ENCODE peak calls at places on chromosome 10, in nine cellular contexts. One of them, this sample, is unnamed.
A peak's percentile ranks its signal among the peaks of the same experiment; 100 is the strongest.

GRCh38 chr10:118343115-118343514 is 991 bp upstream of the FAM204A start:
- DNase-seq in HFF-Myc: no peak
- DNase-seq in IMR-90: peak; percentile 50
- DNase-seq in cardiac fibroblast: no peak
- DNase-seq in AG10803: peak; percentile 37
- DNase-seq in cardiac muscle cell: peak; percentile 12
- DNase-seq in adipocyte: no peak
- DNase-seq in AG04450: no peak
- DNase-seq in skeletal muscle cell: no peak
- DNase-seq in this sample: peak; percentile 3

GRCh38 chr10:22607261-22607660 is 107.1 kb downstream of the PIP4K2A start:
- DNase-seq in HFF-Myc: no peak
- DNase-seq in IMR-90: no peak
- DNase-seq in cardiac fibroblast: no peak
- DNase-seq in AG10803: no peak
- DNase-seq in cardiac muscle cell: no peak
- DNase-seq in adipocyte: no peak
- DNase-seq in AG04450: no peak
- DNase-seq in skeletal muscle cell: no peak
- DNase-seq in this sample: no peak

GRCh38 chr10:22821501-22821900 is 106.4 kb upstream of the ARMC3 start:
- DNase-seq in HFF-Myc: peak; percentile 84
- DNase-seq in IMR-90: peak; percentile 86
- DNase-seq in cardiac fibroblast: peak; percentile 52
- DNase-seq in AG10803: peak; percentile 89
- DNase-seq in cardiac muscle cell: peak; percentile 71
- DNase-seq in adipocyte: peak; percentile 30
- DNase-seq in AG04450: no peak
- DNase-seq in skeletal muscle cell: no peak
- DNase-seq in this sample: no peak

GRCh38 chr10:112963835-112964234 is 13.8 kb downstream of the TCF7L2 start:
- DNase-seq in HFF-Myc: no peak
- DNase-seq in IMR-90: peak; percentile 40
- DNase-seq in cardiac fibroblast: no peak
- DNase-seq in AG10803: peak; percentile 49
- DNase-seq in cardiac muscle cell: peak; percentile 49
- DNase-seq in adipocyte: no peak
- DNase-seq in AG04450: no peak
- DNase-seq in skeletal muscle cell: no peak
- DNase-seq in this sample: no peak

GRCh38 chr10:79066460-79067240 is 2.1 kb upstream of the ZMIZ1 start:
- DNase-seq in HFF-Myc: no peak
- DNase-seq in IMR-90: peak; percentile 35
- DNase-seq in cardiac fibroblast: peak; percentile 34
- DNase-seq in AG10803: peak; percentile 45
- DNase-seq in cardiac muscle cell: peak; percentile 28
- DNase-seq in adipocyte: peak; percentile 36
- DNase-seq in AG04450: no peak
- DNase-seq in skeletal muscle cell: no peak
- DNase-seq in this sample: no peak

GRCh38 chr10:78894841-78895195 is 173.9 kb upstream of the ZMIZ1 start:
- DNase-seq in HFF-Myc: no peak
- DNase-seq in IMR-90: no peak
- DNase-seq in cardiac fibroblast: no peak
- DNase-seq in AG10803: no peak
- DNase-seq in cardiac muscle cell: no peak
- DNase-seq in adipocyte: no peak
- DNase-seq in AG04450: no peak
- DNase-seq in skeletal muscle cell: no peak
- DNase-seq in this sample: no peak

GRCh38 chr10:22505923-22506685 is 160.8 kb downstream of the SPAG6 start:
- DNase-seq in HFF-Myc: peak; percentile 11
- DNase-seq in IMR-90: no peak
- DNase-seq in cardiac fibroblast: peak; percentile 13
- DNase-seq in AG10803: no peak
- DNase-seq in cardiac muscle cell: peak; percentile 5
- DNase-seq in adipocyte: no peak
- DNase-seq in AG04450: no peak
- DNase-seq in skeletal muscle cell: peak; percentile 61
- DNase-seq in this sample: no peak

GRCh38 chr10:126170367-126170766 is 217.9 kb downstream of the ADAM12 start:
- DNase-seq in HFF-Myc: no peak
- DNase-seq in IMR-90: no peak
- DNase-seq in cardiac fibroblast: no peak
- DNase-seq in AG10803: no peak
- DNase-seq in cardiac muscle cell: no peak
- DNase-seq in adipocyte: no peak
- DNase-seq in AG04450: no peak
- DNase-seq in skeletal muscle cell: no peak
- DNase-seq in this sample: no peak

DNA sequence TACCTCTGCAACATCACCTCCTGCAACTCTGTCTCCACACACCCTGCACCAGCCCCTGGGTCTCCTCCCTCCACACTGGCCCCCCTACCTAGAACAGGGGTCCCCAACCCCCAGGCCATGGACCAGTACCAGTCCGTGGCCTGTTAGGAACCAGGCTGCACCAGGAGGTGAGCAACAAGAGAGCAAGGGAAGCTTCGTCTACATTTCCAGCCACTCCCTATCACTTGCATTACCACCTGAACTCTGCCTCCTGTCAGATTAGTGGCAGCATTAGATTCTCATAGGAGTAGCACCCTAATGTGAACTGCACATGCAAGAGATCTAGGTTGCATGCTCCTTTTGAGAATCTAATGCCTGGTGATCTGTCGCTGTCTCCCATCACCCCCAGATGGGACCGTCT is 108.8 kb upstream of the WDR11 start:
- DNase-seq in HFF-Myc: no peak
- DNase-seq in IMR-90: no peak
- DNase-seq in cardiac fibroblast: no peak
- DNase-seq in AG10803: no peak
- DNase-seq in cardiac muscle cell: no peak
- DNase-seq in adipocyte: no peak
- DNase-seq in AG04450: no peak
- DNase-seq in skeletal muscle cell: no peak
- DNase-seq in this sample: no peak
- H3K4me3 ChIP-seq in HFF-Myc: no peak overlapping the region
- H3K4me3 ChIP-seq in IMR-90: no peak overlapping the region
- H3K4me3 ChIP-seq in cardiac fibroblast: no peak overlapping the region
- H3K4me3 ChIP-seq in AG10803: no peak overlapping the region
- H3K4me3 ChIP-seq in cardiac muscle cell: no peak overlapping the region
- H3K4me3 ChIP-seq in adipocyte: no peak overlapping the region
- H3K4me3 ChIP-seq in AG04450: no peak overlapping the region
- H3K4me3 ChIP-seq in skeletal muscle cell: no peak overlapping the region
- H3K4me3 ChIP-seq in this sample: no peak overlapping the region

GRCh38 chr10:26436848-26437247 is 1.3 kb upstream of the APBB1IP start:
- DNase-seq in HFF-Myc: no peak
- DNase-seq in IMR-90: no peak
- DNase-seq in cardiac fibroblast: no peak
- DNase-seq in AG10803: no peak
- DNase-seq in cardiac muscle cell: no peak
- DNase-seq in adipocyte: no peak
- DNase-seq in AG04450: no peak
- DNase-seq in skeletal muscle cell: no peak
- DNase-seq in this sample: no peak

GRCh38 chr10:26439436-26440090 is 1.4 kb downstream of the APBB1IP start:
- DNase-seq in HFF-Myc: no peak
- DNase-seq in IMR-90: no peak
- DNase-seq in cardiac fibroblast: no peak
- DNase-seq in AG10803: peak; percentile 51
- DNase-seq in cardiac muscle cell: no peak
- DNase-seq in adipocyte: no peak
- DNase-seq in AG04450: no peak
- DNase-seq in skeletal muscle cell: no peak
- DNase-seq in this sample: no peak

GRCh38 chr10:26435852-26436251 is 2.3 kb upstream of the APBB1IP start:
- DNase-seq in HFF-Myc: no peak
- DNase-seq in IMR-90: no peak
- DNase-seq in cardiac fibroblast: no peak
- DNase-seq in AG10803: no peak
- DNase-seq in cardiac muscle cell: no peak
- DNase-seq in adipocyte: no peak
- DNase-seq in AG04450: no peak
- DNase-seq in skeletal muscle cell: no peak
- DNase-seq in this sample: no peak

GRCh38 chr10:26438534-26439269 is 561 bp downstream of the APBB1IP start:
- DNase-seq in HFF-Myc: no peak
- DNase-seq in IMR-90: no peak
- DNase-seq in cardiac fibroblast: no peak
- DNase-seq in AG10803: peak; percentile 45
- DNase-seq in cardiac muscle cell: peak; percentile 17
- DNase-seq in adipocyte: peak; percentile 1
- DNase-seq in AG04450: no peak
- DNase-seq in skeletal muscle cell: no peak
- DNase-seq in this sample: no peak

DNA sequence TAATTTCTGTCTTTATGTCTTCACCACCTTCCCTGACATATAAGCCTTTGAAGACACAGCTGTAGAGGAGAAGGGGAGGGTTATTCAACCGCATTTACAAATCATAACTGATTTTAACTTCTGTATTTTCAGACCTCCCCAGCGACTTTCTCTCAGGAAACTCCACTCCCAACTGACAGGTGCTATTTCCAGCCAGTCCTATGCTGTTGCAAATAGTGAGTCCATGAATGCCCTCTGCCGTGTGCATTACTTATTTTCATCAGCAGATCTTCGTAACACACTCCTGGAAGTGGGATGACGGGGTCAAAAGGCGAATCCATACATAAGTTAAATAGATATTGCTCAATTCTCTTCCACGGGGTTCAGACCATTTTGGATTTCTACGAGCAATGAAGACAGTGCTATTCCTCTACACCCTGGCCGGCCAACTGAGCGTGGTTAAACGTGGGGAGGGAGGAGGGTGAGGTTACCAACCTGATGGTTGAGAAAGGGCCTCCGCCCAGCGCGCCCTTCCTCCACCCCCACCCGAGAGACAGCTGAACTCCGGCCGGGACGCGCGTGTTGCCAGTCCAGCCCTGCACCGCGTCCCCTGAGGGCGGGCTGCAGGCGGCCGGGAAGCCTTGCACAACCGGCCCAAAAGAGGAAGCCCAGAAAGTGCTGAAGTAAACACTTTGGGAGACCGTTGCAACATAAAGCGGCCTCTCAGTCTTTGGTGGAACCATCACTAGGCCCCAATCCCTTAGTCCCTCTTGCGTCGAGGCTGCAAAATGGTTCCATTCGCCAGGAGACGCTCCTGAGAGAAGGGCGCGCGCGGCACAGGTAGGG is at the start of gene APBB1IP:
- DNase-seq in HFF-Myc: no peak
- DNase-seq in IMR-90: no peak
- DNase-seq in cardiac fibroblast: peak; percentile 28
- DNase-seq in AG10803: peak; percentile 85
- DNase-seq in cardiac muscle cell: peak; percentile 69
- DNase-seq in adipocyte: peak; percentile 28
- DNase-seq in AG04450: no peak
- DNase-seq in skeletal muscle cell: no peak
- DNase-seq in this sample: no peak
- H3K4me3 ChIP-seq in HFF-Myc: peak within 1 kb of the TSS; percentile 3
- H3K4me3 ChIP-seq in IMR-90: no peak within 1 kb of the TSS
- H3K4me3 ChIP-seq in cardiac fibroblast: peak within 1 kb of the TSS; percentile 22
- H3K4me3 ChIP-seq in AG10803: peak within 1 kb of the TSS; percentile 68
- H3K4me3 ChIP-seq in cardiac muscle cell: no peak within 1 kb of the TSS
- H3K4me3 ChIP-seq in adipocyte: peak within 1 kb of the TSS; percentile 90
- H3K4me3 ChIP-seq in AG04450: no peak within 1 kb of the TSS
- H3K4me3 ChIP-seq in skeletal muscle cell: no peak within 1 kb of the TSS
- H3K4me3 ChIP-seq in this sample: no peak within 1 kb of the TSS

GRCh38 chr10:50651808-50652207 is 28.1 kb upstream of the SGMS1 start:
- DNase-seq in HFF-Myc: no peak
- DNase-seq in IMR-90: peak; percentile 21
- DNase-seq in cardiac fibroblast: no peak
- DNase-seq in AG10803: no peak
- DNase-seq in cardiac muscle cell: no peak
- DNase-seq in adipocyte: peak; percentile 12
- DNase-seq in AG04450: no peak
- DNase-seq in skeletal muscle cell: peak; percentile 4
- DNase-seq in this sample: no peak
- H3K4me3 ChIP-seq in HFF-Myc: no peak overlapping the region
- H3K4me3 ChIP-seq in IMR-90: no peak overlapping the region
- H3K4me3 ChIP-seq in cardiac fibroblast: no peak overlapping the region
- H3K4me3 ChIP-seq in AG10803: no peak overlapping the region
- H3K4me3 ChIP-seq in cardiac muscle cell: no peak overlapping the region
- H3K4me3 ChIP-seq in adipocyte: no peak overlapping the region
- H3K4me3 ChIP-seq in AG04450: no peak overlapping the region
- H3K4me3 ChIP-seq in skeletal muscle cell: no peak overlapping the region
- H3K4me3 ChIP-seq in this sample: no peak overlapping the region

GRCh38 chr10:93599778-93600177 is 1.3 kb downstream of the RBP4 start:
- DNase-seq in HFF-Myc: no peak
- DNase-seq in IMR-90: no peak
- DNase-seq in cardiac fibroblast: no peak
- DNase-seq in AG10803: no peak
- DNase-seq in cardiac muscle cell: no peak
- DNase-seq in adipocyte: no peak
- DNase-seq in AG04450: no peak
- DNase-seq in skeletal muscle cell: no peak
- DNase-seq in this sample: no peak

GRCh38 chr10:93600446-93600860 is 582 bp downstream of the RBP4 start:
- DNase-seq in HFF-Myc: no peak
- DNase-seq in IMR-90: no peak
- DNase-seq in cardiac fibroblast: no peak
- DNase-seq in AG10803: no peak
- DNase-seq in cardiac muscle cell: no peak
- DNase-seq in adipocyte: no peak
- DNase-seq in AG04450: no peak
- DNase-seq in skeletal muscle cell: no peak
- DNase-seq in this sample: no peak

GRCh38 chr10:93599335-93599734 is 1.7 kb downstream of the RBP4 start:
- DNase-seq in HFF-Myc: no peak
- DNase-seq in IMR-90: no peak
- DNase-seq in cardiac fibroblast: no peak
- DNase-seq in AG10803: no peak
- DNase-seq in cardiac muscle cell: no peak
- DNase-seq in adipocyte: no peak
- DNase-seq in AG04450: no peak
- DNase-seq in skeletal muscle cell: no peak
- DNase-seq in this sample: no peak

GRCh38 chr10:93601774-93602162 is 733 bp upstream of the RBP4 start:
- DNase-seq in HFF-Myc: no peak
- DNase-seq in IMR-90: no peak
- DNase-seq in cardiac fibroblast: no peak
- DNase-seq in AG10803: no peak
- DNase-seq in cardiac muscle cell: no peak
- DNase-seq in adipocyte: no peak
- DNase-seq in AG04450: no peak
- DNase-seq in skeletal muscle cell: no peak
- DNase-seq in this sample: no peak

DNA sequence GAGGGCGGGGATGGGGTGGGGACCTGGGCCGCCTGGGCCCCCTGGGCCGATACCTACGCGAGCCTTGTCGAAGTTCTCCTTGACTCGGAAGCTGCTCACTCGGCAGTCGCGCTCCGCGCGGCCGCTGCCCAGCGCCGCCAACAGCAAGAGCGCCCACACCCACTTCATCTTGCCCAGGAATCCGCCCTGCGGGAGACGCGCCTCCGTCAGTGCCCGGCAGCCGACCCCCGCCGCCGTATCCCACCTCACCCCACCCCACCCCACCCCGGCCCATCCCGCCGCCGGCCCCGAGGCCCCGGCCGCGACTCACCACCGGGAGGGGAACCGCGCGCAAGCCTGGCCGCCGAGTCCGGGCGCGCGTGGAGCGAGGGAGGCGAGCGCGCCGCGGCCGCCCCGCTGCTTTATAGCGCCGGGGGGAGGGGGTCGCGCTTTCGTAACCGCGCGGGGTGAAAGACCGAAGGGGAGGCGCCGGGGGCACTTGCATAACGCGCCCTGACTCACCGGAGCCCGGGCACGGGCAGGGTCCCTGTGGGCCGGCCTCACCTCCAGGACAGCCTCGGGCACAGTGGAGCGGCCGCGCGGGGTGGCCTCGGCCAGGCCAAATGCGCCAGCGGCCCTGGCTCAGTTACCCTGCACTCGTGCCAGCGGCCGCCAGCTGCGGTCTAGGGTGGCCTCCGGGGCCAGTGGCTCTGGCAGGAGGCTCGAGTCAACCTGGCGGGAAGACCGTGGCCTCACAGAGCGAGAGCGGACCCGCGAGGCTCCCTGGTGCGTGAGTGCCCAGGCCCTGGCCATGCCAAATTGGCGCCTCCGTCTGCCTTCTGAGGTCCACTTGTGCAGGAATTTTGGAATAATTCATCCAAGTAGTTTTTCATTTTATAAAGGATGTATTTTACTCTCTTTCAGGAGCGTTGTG is at the start of gene RBP4:
- DNase-seq in HFF-Myc: no peak
- DNase-seq in IMR-90: peak; percentile 32
- DNase-seq in cardiac fibroblast: peak; percentile 52
- DNase-seq in AG10803: peak; percentile 32
- DNase-seq in cardiac muscle cell: peak; percentile 62
- DNase-seq in adipocyte: peak; percentile 71
- DNase-seq in AG04450: no peak
- DNase-seq in skeletal muscle cell: no peak
- DNase-seq in this sample: no peak
- H3K4me3 ChIP-seq in HFF-Myc: peak within 1 kb of the TSS; percentile 14
- H3K4me3 ChIP-seq in IMR-90: no peak within 1 kb of the TSS
- H3K4me3 ChIP-seq in cardiac fibroblast: peak within 1 kb of the TSS; percentile 26
- H3K4me3 ChIP-seq in AG10803: peak within 1 kb of the TSS; percentile 20
- H3K4me3 ChIP-seq in cardiac muscle cell: peak within 1 kb of the TSS; percentile 27
- H3K4me3 ChIP-seq in adipocyte: peak within 1 kb of the TSS; percentile 76
- H3K4me3 ChIP-seq in AG04450: no peak within 1 kb of the TSS
- H3K4me3 ChIP-seq in skeletal muscle cell: peak within 1 kb of the TSS; percentile 41
- H3K4me3 ChIP-seq in this sample: peak within 1 kb of the TSS; percentile 29